ENCODE peak calls at places on chromosome 17, in seven cellular contexts. R is endothelial cell of umbilical vein, M is fibroblast of lung, C is GM12878, Q is IMR-90, J is PC-3, Y is SK-N-SH. I is an unnamed sample.

GRCh38 chr17:1947229-1947742 is 77.8 kb downstream of the RTN4RL1 start:
- DNase-seq in Q (no peak), M (no peak), J (no peak), R (no peak), Y (peak; percentile 66), C (no peak), I (no peak)

GRCh38 chr17:72789711-72790110 is 302.8 kb downstream of the SLC39A11 start:
- DNase-seq in M (no peak), J (no peak), R (no peak), Y (no peak), Q (no peak), C (no peak), I (no peak)

GRCh38 chr17:15377608-15378007 is 36.2 kb upstream of the TEKT3 start:
- DNase-seq in M (peak; percentile 35), J (peak; percentile 97), Y (no peak), Q (peak; percentile 54), R (no peak), C (no peak), I (peak; percentile 44)

GRCh38 chr17:63646492-63646815 is 24.2 kb downstream of the MAP3K3 start:
- DNase-seq in M (no peak), R (no peak), C (peak; percentile 59), Y (no peak), Q (no peak), J (no peak), I (no peak)

GRCh38 chr17:66855204-66855603 is 20.3 kb downstream of the CACNG5 start:
- DNase-seq in C (no peak), M (no peak), J (peak; percentile 63), R (no peak), Q (no peak), Y (no peak), I (no peak)

GRCh38 chr17:1720856-1721386 is 3.6 kb upstream of the WDR81 start:
- DNase-seq in J (peak; percentile 62), Q (peak; percentile 56), Y (no peak), M (peak; percentile 69), C (no peak), R (peak; percentile 58), I (peak; percentile 61)

GRCh38 chr17:66975614-66976378 is 11.3 kb downstream of the CACNG4 start:
- DNase-seq in R (no peak), Q (no peak), M (no peak), Y (no peak), C (no peak), J (peak; percentile 76), I (no peak)

GRCh38 chr17:64406321-64407200 is 15.9 kb upstream of the PECAM1 start:
- DNase-seq in Q (no peak), J (peak; percentile 54), R (peak; percentile 69), Y (no peak), C (no peak), M (peak; percentile 44), I (peak; percentile 35)

GRCh38 chr17:48610282-48611211 is at the start of gene HOXB7:
- DNase-seq in C (no peak), Y (peak; percentile 79), M (peak; percentile 75), R (peak; percentile 79), J (no peak), Q (peak; percentile 62), I (peak; percentile 82)

GRCh38 chr17:76479515-76480048 is 12.2 kb downstream of the AANAT start:
- DNase-seq in R (no peak), Q (no peak), J (no peak), C (no peak), Y (no peak), M (no peak), I (no peak)

GRCh38 chr17:60525347-60525623 is 757 bp downstream of the APPBP2 start:
- DNase-seq in Y (no peak), Q (peak; percentile 4), J (peak; percentile 16), M (peak; percentile 14), R (peak; percentile 50), C (no peak), I (peak; percentile 52)

GRCh38 chr17:34299918-34300600 is 14.5 kb downstream of the CCL11 start:
- DNase-seq in J (no peak), C (no peak), Y (no peak), Q (peak; percentile 84), M (peak; percentile 28), R (peak; percentile 14), I (peak; percentile 41)

GRCh38 chr17:40730974-40731373 is 24.2 kb downstream of the KRT25 start:
- DNase-seq in R (no peak), J (no peak), M (no peak), Y (no peak), C (no peak), Q (no peak), I (no peak)

GRCh38 chr17:79618383-79619067 is 7.7 kb upstream of the RBFOX3 start:
- DNase-seq in M (no peak), J (no peak), C (no peak), Q (no peak), R (no peak), Y (peak; percentile 77), I (no peak)

GRCh38 chr17:39854909-39855308 is 9.2 kb downstream of the IKZF3 start:
- DNase-seq in Y (no peak), M (no peak), R (no peak), J (no peak), Q (no peak), C (no peak), I (no peak)

GRCh38 chr17:31558748-31559646 is 167.5 kb downstream of the RAB11FIP4 start:
- DNase-seq in M (peak; percentile 80), Y (peak; percentile 95), C (no peak), Q (peak; percentile 80), R (peak; percentile 81), J (peak; percentile 64), I (peak; percentile 86)

GRCh38 chr17:59423137-59423703 is 91.8 kb downstream of the YPEL2 start:
- DNase-seq in M (peak; percentile 57), Q (peak; percentile 24), R (peak; percentile 72), Y (no peak), C (no peak), J (peak; percentile 68), I (peak; percentile 74)
- H2AFZ ChIP-seq in M (peak overlapping the region; percentile 35), Q (peak overlapping the region; percentile 67), R (peak overlapping the region; percentile 62), Y (no peak overlapping the region), C (no peak overlapping the region), J (peak overlapping the region; percentile 83), I (no peak overlapping the region)

DNA sequence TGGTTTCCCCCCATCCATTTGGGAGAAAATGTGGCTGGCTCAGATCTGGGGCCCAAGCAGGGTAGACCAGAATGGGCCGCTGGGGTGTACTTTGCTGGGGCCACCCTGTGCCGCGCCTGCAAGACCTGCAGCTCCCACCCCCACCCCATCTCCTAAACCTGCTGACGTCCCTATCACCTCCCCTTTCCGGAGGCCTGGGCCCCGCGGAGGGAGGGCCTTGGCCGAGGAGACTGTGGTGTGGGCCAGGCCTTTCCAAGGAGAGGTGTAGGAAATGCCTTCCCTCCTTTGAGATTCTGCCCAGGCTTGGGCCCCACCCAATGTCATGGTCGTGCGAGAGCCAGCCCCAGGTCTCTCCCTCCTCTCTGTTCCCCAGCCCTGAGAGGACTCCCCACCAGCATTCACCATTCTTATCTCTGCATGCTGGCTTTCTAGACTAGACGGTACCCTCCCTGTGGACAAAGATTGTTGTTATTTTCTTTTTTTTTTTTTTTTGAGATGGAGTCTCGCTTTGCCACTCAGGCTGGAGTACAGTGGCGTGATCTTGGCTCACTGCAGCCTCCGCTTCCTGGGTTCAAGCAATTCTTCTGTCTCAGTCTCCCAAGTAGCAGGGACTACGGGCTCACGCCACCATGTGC is 3.8 kb upstream of the WFIKKN2 start:
- DNase-seq in Q (no peak), C (no peak), Y (no peak), R (no peak), J (no peak), M (no peak), I (no peak)
- H2AFZ ChIP-seq in Q (peak overlapping the region; percentile 51), C (no peak overlapping the region), Y (no peak overlapping the region), R (no peak overlapping the region), J (no peak overlapping the region), M (no peak overlapping the region), I (no peak overlapping the region)

DNA sequence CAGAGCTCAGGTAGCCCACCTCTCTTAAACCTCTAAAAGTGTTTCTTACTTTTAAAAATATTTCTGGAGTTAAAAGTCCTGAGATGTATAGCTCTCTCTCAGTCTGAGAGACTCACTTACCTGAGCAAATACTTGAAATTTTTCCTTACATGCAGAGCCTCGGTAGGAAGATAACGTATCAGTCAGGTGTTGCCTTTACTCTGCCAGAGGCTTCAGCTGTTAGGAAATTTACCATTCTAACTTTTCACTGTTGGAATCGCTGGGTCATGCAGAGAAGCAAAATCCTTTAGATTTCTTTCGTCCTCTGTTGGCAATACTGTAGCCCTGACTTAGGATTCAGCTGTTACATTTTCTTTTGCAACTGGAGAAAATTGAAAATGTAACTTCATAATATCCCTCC is 20.1 kb upstream of the KCNJ16 start:
- DNase-seq in Q (no peak), Y (no peak), C (no peak), M (no peak), J (no peak), R (no peak), I (no peak)
- H2AFZ ChIP-seq in Q (no peak overlapping the region), Y (no peak overlapping the region), C (no peak overlapping the region), M (no peak overlapping the region), J (no peak overlapping the region), R (no peak overlapping the region), I (no peak overlapping the region)

GRCh38 chr17:53006006-53006405 is 816.7 kb upstream of the KIF2B start:
- DNase-seq in M (no peak), Q (no peak), R (no peak), J (no peak), C (no peak), Y (no peak), I (no peak)
- H2AFZ ChIP-seq in M (no peak overlapping the region), Q (no peak overlapping the region), R (no peak overlapping the region), J (no peak overlapping the region), C (no peak overlapping the region), Y (no peak overlapping the region), I (no peak overlapping the region)

GRCh38 chr17:37659887-37660286 is 16.6 kb upstream of the DDX52 start:
- DNase-seq in Y (no peak), M (no peak), R (no peak), C (no peak), Q (no peak), J (no peak), I (no peak)
- H2AFZ ChIP-seq in Y (no peak overlapping the region), M (no peak overlapping the region), R (no peak overlapping the region), C (no peak overlapping the region), Q (no peak overlapping the region), J (no peak overlapping the region), I (no peak overlapping the region)

I was measured in mesenchymal stem cell.